ENCODE peak calls at places on chromosomes 6 and 20, in four cellular contexts. One of them, this sample, is unnamed.

GRCh38 chr6:92767101-92767500 is 652.3 kb downstream of the EPHA7 start:
- DNase-seq in GM12878: no peak
- DNase-seq in K562: no peak
- DNase-seq in H1: no peak
- DNase-seq in this sample: no peak

GRCh38 chr6:145891126-145891525 is 73.0 kb downstream of the SHPRH start:
- DNase-seq in GM12878: no peak
- DNase-seq in K562: no peak
- DNase-seq in H1: no peak
- DNase-seq in this sample: peak

GRCh38 chr20:54909702-54910101 is 434.3 kb downstream of the DOK5 start:
- DNase-seq in GM12878: no peak
- DNase-seq in K562: no peak
- DNase-seq in H1: no peak
- DNase-seq in this sample: no peak

GRCh38 chr6:48068326-48069191 is 42.4 kb downstream of the PTCHD4 start:
- DNase-seq in GM12878: no peak
- DNase-seq in K562: no peak
- DNase-seq in H1: no peak
- DNase-seq in this sample: no peak

GRCh38 chr6:132257561-132257960 is 143.7 kb downstream of the MOXD1 start:
- DNase-seq in GM12878: no peak
- DNase-seq in K562: no peak
- DNase-seq in H1: no peak
- DNase-seq in this sample: no peak

GRCh38 chr20:59603727-59604608 is at the start of gene PHACTR3:
- DNase-seq in GM12878: no peak
- DNase-seq in K562: no peak
- DNase-seq in H1: no peak
- DNase-seq in this sample: no peak

GRCh38 chr6:21870071-21870729 is 276.6 kb downstream of the SOX4 start:
- DNase-seq in GM12878: no peak
- DNase-seq in K562: no peak
- DNase-seq in H1: no peak
- DNase-seq in this sample: no peak

GRCh38 chr6:79605061-79605460 is 26.1 kb upstream of the SH3BGRL2 start:
- DNase-seq in GM12878: no peak
- DNase-seq in K562: peak
- DNase-seq in H1: no peak
- DNase-seq in this sample: no peak

GRCh38 chr20:17710379-17711305 is 10.9 kb downstream of the BANF2 start:
- DNase-seq in GM12878: no peak
- DNase-seq in K562: no peak
- DNase-seq in H1: no peak
- DNase-seq in this sample: peak

GRCh38 chr6:34157851-34158250 is 12.0 kb upstream of the GRM4 start:
- DNase-seq in GM12878: no peak
- DNase-seq in K562: no peak
- DNase-seq in H1: no peak
- DNase-seq in this sample: no peak

GRCh38 chr6:168383062-168383854 is 57.7 kb upstream of the SMOC2 start:
- DNase-seq in GM12878: no peak
- DNase-seq in K562: no peak
- DNase-seq in H1: no peak
- DNase-seq in this sample: no peak

GRCh38 chr20:51792960-51793359 is 9.4 kb downstream of the SALL4 start:
- DNase-seq in GM12878: no peak
- DNase-seq in K562: no peak
- DNase-seq in H1: no peak
- DNase-seq in this sample: no peak

GRCh38 chr6:169880516-169880915 is 129.1 kb downstream of the ERMARD start:
- DNase-seq in GM12878: no peak
- DNase-seq in K562: no peak
- DNase-seq in H1: no peak
- DNase-seq in this sample: no peak

GRCh38 chr6:33839399-33840063 is 35.7 kb upstream of the MLN start:
- DNase-seq in GM12878: no peak
- DNase-seq in K562: no peak
- DNase-seq in H1: no peak
- DNase-seq in this sample: no peak

GRCh38 chr20:61704661-61705060 is 361.0 kb downstream of the TAF4 start:
- DNase-seq in GM12878: no peak
- DNase-seq in K562: no peak
- DNase-seq in H1: no peak
- DNase-seq in this sample: no peak

GRCh38 chr20:6126846-6127245 is 4.0 kb upstream of the FERMT1 start:
- DNase-seq in GM12878: no peak
- DNase-seq in K562: no peak
- DNase-seq in H1: no peak
- DNase-seq in this sample: no peak

GRCh38 chr6:122180132-122180531 is 219.3 kb upstream of the HSF2 start:
- DNase-seq in GM12878: no peak
- DNase-seq in K562: no peak
- DNase-seq in H1: no peak
- DNase-seq in this sample: no peak

GRCh38 chr6:155472886-155473285 is 17.2 kb upstream of the NOX3 start:
- DNase-seq in GM12878: no peak
- DNase-seq in K562: no peak
- DNase-seq in H1: no peak
- DNase-seq in this sample: no peak

GRCh38 chr6:89970609-89971337 is 76.5 kb downstream of the GJA10 start:
- DNase-seq in GM12878: no peak
- DNase-seq in K562: peak
- DNase-seq in H1: no peak
- DNase-seq in this sample: peak

GRCh38 chr6:114690625-114691024 is 347.8 kb upstream of the HS3ST5 start:
- DNase-seq in GM12878: no peak
- DNase-seq in K562: no peak
- DNase-seq in H1: no peak
- DNase-seq in this sample: peak

GRCh38 chr6:155157101-155157500 is 106.7 kb upstream of the CLDN20 start:
- DNase-seq in GM12878: no peak
- DNase-seq in K562: no peak
- DNase-seq in H1: no peak
- DNase-seq in this sample: no peak

GRCh38 chr6:14451594-14452374 is 334.2 kb downstream of the CD83 start:
- DNase-seq in GM12878: no peak
- DNase-seq in K562: peak
- DNase-seq in H1: no peak
- DNase-seq in this sample: no peak

GRCh38 chr6:18091382-18091781 is 31.1 kb downstream of the NHLRC1 start:
- DNase-seq in GM12878: no peak
- DNase-seq in K562: no peak
- DNase-seq in H1: no peak
- DNase-seq in this sample: no peak

GRCh38 chr20:46701057-46701456 is 8.4 kb upstream of the SLC2A10 start:
- DNase-seq in GM12878: no peak
- DNase-seq in K562: no peak
- DNase-seq in H1: no peak
- DNase-seq in this sample: no peak

DNA sequence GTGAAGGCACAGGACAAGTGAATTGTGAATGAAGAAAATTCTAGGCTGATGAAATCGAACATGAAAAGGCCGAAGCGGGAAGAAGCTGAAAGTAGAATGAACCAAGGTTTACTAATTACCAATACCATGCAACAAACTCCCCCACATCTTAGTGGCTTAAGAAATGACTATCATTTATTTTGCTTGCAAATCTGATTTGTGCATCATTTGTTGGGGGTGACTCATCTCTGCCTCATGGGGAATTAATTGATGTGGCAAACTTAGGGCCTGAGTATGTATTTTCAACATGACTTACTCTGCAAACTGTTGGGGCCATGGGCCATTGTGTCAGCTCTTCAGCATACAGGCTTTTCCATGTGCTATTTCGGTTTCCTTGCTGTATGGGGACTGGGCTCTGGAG is 26.8 kb downstream of the PPP1R14C start:
- DNase-seq in GM12878: no peak
- DNase-seq in K562: no peak
- DNase-seq in H1: no peak
- DNase-seq in this sample: no peak
- TF ChIP-seq CBX5 in GM12878: no peak
- TF ChIP-seq CBX5 in K562: no peak
- TF ChIP-seq CBX5 in H1: no peak
- TF ChIP-seq CBX5 in this sample: no peak

GRCh38 chr20:20461526-20461925 is 93.6 kb downstream of the INSM1 start:
- DNase-seq in GM12878: no peak
- DNase-seq in K562: no peak
- DNase-seq in H1: no peak
- DNase-seq in this sample: no peak
- TF ChIP-seq CBX5 in GM12878: no peak
- TF ChIP-seq CBX5 in K562: no peak
- TF ChIP-seq CBX5 in H1: no peak
- TF ChIP-seq CBX5 in this sample: no peak

DNA sequence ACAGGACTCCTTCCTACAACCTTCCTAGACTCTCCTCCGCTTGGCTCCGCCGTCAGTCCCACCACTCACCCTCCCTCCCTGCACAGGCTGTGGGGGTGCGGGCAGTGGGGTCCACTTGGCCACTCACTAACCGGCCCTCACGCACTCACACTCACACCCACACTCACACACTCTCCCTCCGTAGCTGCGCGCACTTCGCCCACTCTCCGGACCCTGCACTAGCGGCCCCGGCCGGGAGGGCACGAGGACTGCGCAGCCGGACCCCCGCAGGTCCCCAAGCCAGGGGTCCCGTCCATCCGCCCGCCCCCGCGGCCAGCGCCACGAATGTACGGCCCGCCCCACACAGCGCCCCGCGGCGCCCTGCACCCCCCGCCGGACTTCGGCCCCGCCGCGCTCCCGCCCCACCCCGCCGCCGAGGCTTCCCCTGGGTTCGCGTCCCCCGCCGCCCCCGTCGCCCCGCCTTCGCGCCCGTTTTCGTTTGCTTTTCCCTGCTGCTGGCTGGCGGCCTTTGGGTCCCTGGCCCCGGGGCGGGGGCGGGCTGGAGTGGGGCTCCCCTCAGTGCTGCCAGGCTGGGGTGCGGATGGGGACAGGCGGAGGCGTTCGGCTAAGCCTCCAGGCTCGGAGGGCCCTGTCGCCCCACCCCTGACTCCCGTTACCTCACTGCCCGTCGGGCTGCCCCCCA is 23.0 kb upstream of the SLC22A7 start:
- DNase-seq in GM12878: no peak
- DNase-seq in K562: no peak
- DNase-seq in H1: no peak
- DNase-seq in this sample: peak
- TF ChIP-seq CBX5 in GM12878: no peak
- TF ChIP-seq CBX5 in K562: no peak
- TF ChIP-seq CBX5 in H1: no peak
- TF ChIP-seq CBX5 in this sample: peak

GRCh38 chr6:91653954-91654843 is 1067.3 kb upstream of the MAP3K7 start:
- DNase-seq in GM12878: no peak
- DNase-seq in K562: no peak
- DNase-seq in H1: no peak
- DNase-seq in this sample: no peak
- TF ChIP-seq CBX5 in GM12878: no peak
- TF ChIP-seq CBX5 in K562: no peak
- TF ChIP-seq CBX5 in H1: no peak
- TF ChIP-seq CBX5 in this sample: no peak

GRCh38 chr6:166997768-166998255 is 1.4 kb upstream of the CEP43 start:
- DNase-seq in GM12878: peak
- DNase-seq in K562: peak
- DNase-seq in H1: no peak
- DNase-seq in this sample: peak

GRCh38 chr6:166999845-167000253 is 652 bp downstream of the CEP43 start:
- DNase-seq in GM12878: no peak
- DNase-seq in K562: no peak
- DNase-seq in H1: no peak
- DNase-seq in this sample: peak

GRCh38 chr6:166997348-166997747 is 1.8 kb upstream of the CEP43 start:
- DNase-seq in GM12878: no peak
- DNase-seq in K562: no peak
- DNase-seq in H1: no peak
- DNase-seq in this sample: peak

GRCh38 chr6:166999145-166999844 is at the start of gene CEP43:
- DNase-seq in GM12878: peak
- DNase-seq in K562: peak
- DNase-seq in H1: peak
- DNase-seq in this sample: peak

GRCh38 chr6:166998256-166999144 is 697 bp upstream of the CEP43 start:
- DNase-seq in GM12878: no peak
- DNase-seq in K562: peak
- DNase-seq in H1: no peak
- DNase-seq in this sample: no peak
- TF ChIP-seq CBX5 in GM12878: no peak
- TF ChIP-seq CBX5 in K562: no peak
- TF ChIP-seq CBX5 in H1: no peak
- TF ChIP-seq CBX5 in this sample: no peak

GRCh38 chr6:152605342-152605741 is 31.8 kb downstream of the SYNE1 start:
- DNase-seq in GM12878: no peak
- DNase-seq in K562: no peak
- DNase-seq in H1: no peak
- DNase-seq in this sample: no peak
- TF ChIP-seq CBX5 in GM12878: no peak
- TF ChIP-seq CBX5 in K562: no peak
- TF ChIP-seq CBX5 in H1: no peak
- TF ChIP-seq CBX5 in this sample: no peak

DNA sequence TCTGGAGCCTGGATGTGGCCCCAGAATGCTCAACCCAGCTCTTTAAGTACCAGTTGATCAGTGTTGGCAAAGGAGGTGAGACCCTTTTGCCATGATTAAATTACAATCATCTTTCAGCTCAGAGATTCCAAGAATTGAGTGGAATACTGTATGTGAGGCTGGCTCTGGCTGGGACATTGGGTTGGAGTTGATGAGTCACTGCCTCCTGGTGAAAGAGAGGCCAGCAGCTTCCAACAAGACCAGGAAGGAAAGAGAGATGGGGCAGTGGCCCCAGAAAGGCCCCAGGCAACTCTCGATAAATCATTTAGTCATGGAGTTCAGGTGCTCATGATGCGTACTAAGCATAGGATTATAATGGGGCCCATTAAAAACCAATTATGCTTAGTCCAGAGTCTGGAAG is 2.1 kb downstream of the TGM6 start:
- DNase-seq in GM12878: no peak
- DNase-seq in K562: no peak
- DNase-seq in H1: no peak
- DNase-seq in this sample: no peak
- TF ChIP-seq CBX5 in GM12878: no peak
- TF ChIP-seq CBX5 in K562: no peak
- TF ChIP-seq CBX5 in H1: no peak
- TF ChIP-seq CBX5 in this sample: no peak

GRCh38 chr20:36341331-36342020 is 35.3 kb downstream of the DLGAP4 start:
- DNase-seq in GM12878: no peak
- DNase-seq in K562: no peak
- DNase-seq in H1: no peak
- DNase-seq in this sample: no peak
- TF ChIP-seq CBX5 in GM12878: no peak
- TF ChIP-seq CBX5 in K562: no peak
- TF ChIP-seq CBX5 in H1: no peak
- TF ChIP-seq CBX5 in this sample: no peak

DNA sequence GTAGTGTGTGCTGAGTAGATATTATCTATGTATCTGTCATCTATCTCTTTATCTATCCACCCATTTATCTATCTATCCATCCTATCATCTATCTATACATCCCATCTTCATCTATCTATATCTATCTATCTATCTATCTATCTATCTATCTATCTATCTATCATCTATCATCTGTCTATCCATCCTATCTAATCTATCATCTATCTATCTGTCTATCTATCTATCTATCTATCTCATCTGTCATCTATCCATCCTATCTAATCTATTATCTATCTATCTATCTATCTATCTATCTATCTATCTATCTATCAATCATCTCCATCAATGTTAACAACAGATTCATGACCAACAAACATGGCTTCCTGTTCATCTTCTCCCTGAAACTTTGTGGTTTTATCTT is 90.5 kb upstream of the SLC24A3 start:
- DNase-seq in GM12878: no peak
- DNase-seq in K562: no peak
- DNase-seq in H1: no peak
- DNase-seq in this sample: no peak
- TF ChIP-seq CBX5 in GM12878: no peak
- TF ChIP-seq CBX5 in K562: no peak
- TF ChIP-seq CBX5 in H1: no peak
- TF ChIP-seq CBX5 in this sample: no peak

This sample was measured in HepG2.